ENCODE peak calls at places on chromosomes 7 and 10, in five cellular contexts. C is progenitor cell of endocrine pancreas, A is GM20000, F is MCF 10A, P is cardiac muscle cell. J is an unnamed sample.

GRCh38 chr10:16891375-16892313 is 74.4 kb upstream of the RSU1 start:
- DNase-seq in F (peak), C (no peak), P (peak), A (no peak), J (peak)

GRCh38 chr7:44194069-44194468 is 4.8 kb upstream of the GCK start:
- DNase-seq in C (no peak), P (no peak), F (peak), A (no peak), J (peak)

GRCh38 chr10:103888113-103888841 is 29.7 kb downstream of the STN1 start:
- DNase-seq in F (peak), P (peak), C (no peak), A (peak), J (peak)

GRCh38 chr7:124489082-124489819 is 276.3 kb downstream of the GPR37 start:
- DNase-seq in C (no peak), F (no peak), P (no peak), A (no peak), J (no peak)

GRCh38 chr10:6347391-6347951 is 144.7 kb downstream of the PFKFB3 start:
- DNase-seq in F (no peak), A (no peak), P (no peak), C (no peak), J (no peak)

GRCh38 chr10:73922007-73922863 is 11.3 kb downstream of the PLAU start:
- DNase-seq in A (peak), F (no peak), P (no peak), C (no peak), J (no peak)

GRCh38 chr7:31791881-31792280 is 104.9 kb downstream of the PPP1R17 start:
- DNase-seq in P (no peak), A (no peak), F (peak), C (no peak), J (no peak)

GRCh38 chr7:129655801-129656200 is 44.3 kb downstream of the NRF1 start:
- DNase-seq in F (no peak), C (no peak), P (no peak), A (no peak), J (no peak)

GRCh38 chr7:27774717-27775328 is 34.9 kb downstream of the TAX1BP1 start:
- DNase-seq in P (peak), C (no peak), A (no peak), F (peak), J (peak)

GRCh38 chr7:154794147-154794780 is 208.7 kb downstream of the PAXIP1 start:
- DNase-seq in C (peak), A (peak), P (peak), F (no peak), J (peak)

GRCh38 chr10:124367936-124368335 is 50.8 kb downstream of the OAT start:
- DNase-seq in C (no peak), F (no peak), P (no peak), A (no peak), J (no peak)

DNA sequence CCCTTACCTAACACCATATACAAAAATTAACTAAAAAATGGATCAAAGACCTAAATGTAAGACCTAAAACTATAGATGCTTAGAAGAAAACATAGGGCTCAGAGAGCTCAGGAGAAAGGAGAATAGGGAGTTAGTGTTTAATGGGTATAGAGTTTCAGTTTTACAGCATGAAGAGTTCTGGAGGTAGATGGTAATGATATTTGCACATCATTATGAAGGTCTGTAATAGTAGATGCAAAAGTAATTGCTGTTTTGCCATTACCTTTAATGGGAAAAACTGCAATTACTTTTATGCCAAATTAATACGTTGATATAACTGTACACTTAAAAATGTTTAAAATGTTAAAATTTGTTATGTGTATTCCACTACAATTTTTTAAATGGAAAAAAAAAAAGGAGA is 39.2 kb upstream of the NANOS1 start:
- DNase-seq in C (no peak), A (no peak), F (no peak), P (no peak), J (no peak)
- TF ChIP-seq CTCF in C (no peak), A (no peak), F (no peak), P (no peak), J (no peak)

GRCh38 chr10:61059636-61060035 is 115.7 kb upstream of the RHOBTB1 start:
- DNase-seq in F (no peak), P (no peak), A (no peak), C (no peak), J (no peak)
- TF ChIP-seq CTCF in F (no peak), P (no peak), A (no peak), C (no peak), J (no peak)

GRCh38 chr7:556427-556826 is 36.8 kb upstream of the PDGFA start:
- DNase-seq in F (no peak), A (no peak), C (no peak), P (no peak), J (no peak)

GRCh38 chr7:557556-557877 is 37.9 kb upstream of the PDGFA start:
- DNase-seq in P (no peak), A (no peak), F (no peak), C (no peak), J (no peak)

GRCh38 chr7:559396-559705 is 39.7 kb upstream of the PDGFA start:
- DNase-seq in A (no peak), F (no peak), P (no peak), C (no peak), J (no peak)

GRCh38 chr7:555551-556160 is 36.0 kb upstream of the PDGFA start:
- DNase-seq in P (no peak), C (no peak), F (no peak), A (no peak), J (no peak)

GRCh38 chr7:556837-557555 is 37.4 kb upstream of the PDGFA start:
- DNase-seq in C (no peak), P (no peak), F (no peak), A (no peak), J (no peak)
- TF ChIP-seq CTCF in C (no peak), P (no peak), F (no peak), A (no peak), J (no peak)

GRCh38 chr10:86025509-86025908 is 341.1 kb downstream of the GRID1 start:
- DNase-seq in C (no peak), P (no peak), A (no peak), F (no peak), J (no peak)

GRCh38 chr10:86022906-86023305 is 343.7 kb downstream of the GRID1 start:
- DNase-seq in C (no peak), F (no peak), P (no peak), A (no peak), J (no peak)

GRCh38 chr10:86023336-86023735 is 343.3 kb downstream of the GRID1 start:
- DNase-seq in A (no peak), C (no peak), F (no peak), P (no peak), J (no peak)

GRCh38 chr10:86023931-86024554 is 342.6 kb downstream of the GRID1 start:
- DNase-seq in C (no peak), F (no peak), A (no peak), P (peak), J (no peak)

DNA sequence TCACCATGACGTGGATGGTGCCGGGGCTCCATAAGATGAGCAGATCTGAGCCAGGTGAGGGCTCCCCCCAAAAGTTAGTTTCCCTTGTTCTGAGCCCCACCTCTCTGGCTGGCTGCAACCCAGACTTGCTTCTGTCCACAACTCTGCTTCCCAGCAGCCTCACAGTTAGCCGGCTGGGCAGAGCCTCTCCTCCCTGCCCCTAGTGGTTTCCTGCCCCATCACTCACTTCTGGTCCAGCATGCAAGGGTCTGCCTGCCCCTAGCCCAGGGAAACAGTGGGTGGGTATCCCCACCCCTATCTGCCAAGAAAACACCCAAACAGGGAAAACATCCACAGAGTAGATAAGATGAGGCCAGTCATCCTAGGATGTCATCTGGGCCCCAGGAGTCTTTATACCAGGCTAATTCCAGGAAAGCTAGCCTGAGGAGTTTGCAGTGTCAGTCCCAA is 342.0 kb downstream of the GRID1 start:
- DNase-seq in C (no peak), A (no peak), F (no peak), P (peak), J (no peak)
- TF ChIP-seq CTCF in C (no peak), A (no peak), F (no peak), P (no peak), J (no peak)

GRCh38 chr7:25725483-25725882 is 426.5 kb upstream of the NFE2L3 start:
- DNase-seq in P (no peak), A (no peak), F (no peak), C (no peak), J (no peak)

GRCh38 chr7:25716421-25716820 is 435.6 kb upstream of the NFE2L3 start:
- DNase-seq in P (no peak), C (no peak), A (no peak), F (no peak), J (no peak)

GRCh38 chr7:25722856-25723255 is 429.1 kb upstream of the NFE2L3 start:
- DNase-seq in F (no peak), P (no peak), C (no peak), A (no peak), J (no peak)

GRCh38 chr7:25726180-25726579 is 425.8 kb upstream of the NFE2L3 start:
- DNase-seq in C (no peak), P (peak), A (no peak), F (no peak), J (no peak)

GRCh38 chr7:25720427-25720826 is 431.6 kb upstream of the NFE2L3 start:
- DNase-seq in C (no peak), A (no peak), P (no peak), F (peak), J (peak)
- TF ChIP-seq CTCF in C (peak), A (no peak), P (peak), F (peak), J (peak)

GRCh38 chr7:151518105-151518780 is 1.5 kb downstream of the RHEB start:
- DNase-seq in P (peak), C (no peak), F (peak), A (peak), J (peak)
- TF ChIP-seq CTCF in P (no peak), C (no peak), F (no peak), A (no peak), J (peak)

DNA sequence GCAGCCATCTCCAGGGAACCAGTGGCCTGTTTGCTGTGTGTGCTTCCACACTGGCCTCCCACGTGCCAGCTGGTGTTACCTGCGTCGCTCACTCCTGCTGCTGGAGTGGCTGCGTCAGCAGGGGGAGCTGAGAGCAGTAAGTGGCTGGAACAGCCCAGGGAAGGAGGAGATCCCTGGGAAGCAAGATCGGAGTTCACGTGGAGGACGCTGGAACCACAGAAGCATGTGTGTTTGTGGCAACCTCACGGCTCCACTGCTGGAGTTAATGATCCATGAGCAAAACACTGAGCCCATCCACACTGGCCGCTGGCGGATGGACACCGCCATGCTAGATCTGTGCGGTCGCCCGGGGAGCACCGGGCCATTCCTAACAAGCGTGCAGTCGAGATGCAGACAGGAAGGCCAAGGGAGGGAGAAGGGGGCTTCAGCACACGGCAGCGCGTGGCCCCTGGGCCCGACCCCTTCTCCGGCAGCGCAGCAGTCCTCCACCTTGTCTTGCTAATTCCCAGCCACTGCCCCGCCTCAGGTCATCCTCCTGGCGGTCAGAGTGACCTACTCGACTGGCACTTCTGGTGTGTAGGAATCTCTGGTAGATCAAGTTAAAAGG is 68.5 kb upstream of the EEPD1 start:
- DNase-seq in P (peak), A (no peak), C (peak), F (peak), J (no peak)
- TF ChIP-seq CTCF in P (peak), A (no peak), C (peak), F (peak), J (no peak)

GRCh38 chr7:47277321-47277781 is 304.6 kb downstream of the TNS3 start:
- DNase-seq in F (no peak), A (no peak), C (no peak), P (no peak), J (no peak)

GRCh38 chr7:47281161-47281560 is 300.8 kb downstream of the TNS3 start:
- DNase-seq in P (no peak), F (no peak), C (no peak), A (no peak), J (no peak)

GRCh38 chr7:47281966-47282643 is 299.8 kb downstream of the TNS3 start:
- DNase-seq in P (no peak), F (no peak), A (no peak), C (no peak), J (no peak)

GRCh38 chr7:47278043-47278442 is 303.9 kb downstream of the TNS3 start:
- DNase-seq in C (no peak), A (no peak), F (no peak), P (no peak), J (no peak)

DNA sequence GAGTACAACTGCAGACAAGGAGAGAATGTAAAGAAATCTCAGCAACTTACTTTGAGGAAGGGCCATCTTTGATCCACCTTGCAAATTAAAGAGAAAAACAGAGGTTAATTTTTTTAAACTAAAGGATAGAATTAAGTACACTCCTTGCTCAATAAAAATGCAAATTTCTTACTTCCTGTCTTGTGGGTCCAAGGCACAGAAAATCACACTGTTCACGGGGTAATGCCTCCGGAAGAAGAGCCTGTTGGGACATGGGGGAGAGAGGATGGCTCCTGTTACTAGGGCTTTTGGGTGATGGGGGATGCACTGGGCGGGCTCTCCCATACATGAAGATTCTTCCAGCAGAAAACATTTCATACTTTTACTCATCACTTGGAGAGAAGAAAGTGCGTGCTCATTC is 301.8 kb downstream of the TNS3 start:
- DNase-seq in C (no peak), P (no peak), A (no peak), F (no peak), J (no peak)
- TF ChIP-seq CTCF in C (no peak), P (no peak), A (no peak), F (no peak), J (no peak)

DNA sequence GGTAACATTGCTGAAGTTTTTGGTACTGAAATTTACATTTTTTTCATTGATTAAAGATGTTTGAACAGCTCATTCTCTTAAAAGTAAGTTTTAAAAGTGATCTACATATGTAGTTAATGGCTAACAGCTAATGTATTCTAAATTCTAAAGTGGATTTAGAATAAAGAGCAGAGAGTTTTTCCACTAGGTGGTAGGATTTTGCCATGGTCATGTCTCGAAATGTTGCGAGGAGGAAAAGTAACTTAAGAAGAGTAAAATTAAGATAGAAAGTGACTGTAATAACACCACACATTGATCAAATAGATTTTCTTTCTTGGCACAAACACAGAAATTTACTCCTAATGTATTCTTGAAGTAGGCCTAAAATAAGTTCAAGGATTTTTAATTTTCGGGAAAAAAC is 19.8 kb downstream of the LSMEM1 start:
- DNase-seq in P (no peak), A (no peak), C (no peak), F (no peak), J (no peak)
- TF ChIP-seq CTCF in P (peak), A (no peak), C (no peak), F (no peak), J (no peak)